ENCODE peak calls at places on chromosomes 13 and 19, in five cellular contexts. R, Z, C, G and S are unnamed samples.

GRCh38 chr13:95552539-95553270 is at the start of gene CLDN10:
- DNase-seq in R (no peak), Z (no peak), C (no peak), G (no peak), S (no peak)

GRCh38 chr19:35742121-35742724 is at the start of gene IGFLR1:
- DNase-seq in R (no peak), Z (no peak), C (no peak), G (no peak), S (peak)

GRCh38 chr19:13398780-13399726 is 107.2 kb downstream of the CACNA1A start:
- DNase-seq in R (peak), Z (peak), C (peak), G (no peak), S (no peak)

GRCh38 chr19:36456831-36457230 is 32.5 kb downstream of the ZNF566 start:
- DNase-seq in R (no peak), Z (no peak), C (no peak), G (no peak), S (no peak)

GRCh38 chr13:88246239-88246638 is 575.1 kb downstream of the SLITRK5 start:
- DNase-seq in R (no peak), Z (no peak), C (no peak), G (no peak), S (no peak)

GRCh38 chr13:62919491-62919890 is 1503.8 kb upstream of the PCDH20 start:
- DNase-seq in R (no peak), Z (no peak), C (no peak), G (no peak), S (peak)

GRCh38 chr13:69617587-69617986 is 490.0 kb upstream of the ATXN8OS start:
- DNase-seq in R (no peak), Z (no peak), C (no peak), G (no peak), S (no peak)

GRCh38 chr19:13037161-13037560 is 41.9 kb downstream of the NFIX start:
- DNase-seq in R (peak), Z (no peak), C (peak), G (no peak), S (no peak)

GRCh38 chr13:113832204-113832603 is 31.7 kb downstream of the GAS6 start:
- DNase-seq in R (no peak), Z (no peak), C (no peak), G (no peak), S (no peak)

GRCh38 chr13:111302045-111302722 is 18.3 kb upstream of the TEX29 start:
- DNase-seq in R (no peak), Z (no peak), C (no peak), G (no peak), S (no peak)

GRCh38 chr19:8681345-8682021 is 17.1 kb downstream of the ACTL9 start:
- DNase-seq in R (no peak), Z (no peak), C (no peak), G (no peak), S (no peak)

GRCh38 chr13:110301606-110302131 is 5.3 kb downstream of the COL4A1 start:
- DNase-seq in R (no peak), Z (peak), C (no peak), G (no peak), S (peak)

GRCh38 chr19:45784096-45784495 is 1.8 kb upstream of the DMPK start:
- DNase-seq in R (no peak), Z (no peak), C (no peak), G (no peak), S (no peak)

GRCh38 chr13:84927442-84928169 is 871.6 kb downstream of the SLITRK6 start:
- DNase-seq in R (no peak), Z (no peak), C (no peak), G (no peak), S (no peak)

GRCh38 chr13:23744315-23744714 is 144.9 kb downstream of the MIPEP start:
- DNase-seq in R (no peak), Z (no peak), C (no peak), G (no peak), S (no peak)

GRCh38 chr13:68319384-68319783 is 1089.2 kb upstream of the PCDH9 start:
- DNase-seq in R (no peak), Z (no peak), C (no peak), G (no peak), S (no peak)

GRCh38 chr19:48043675-48044258 is at the start of gene CABP5:
- DNase-seq in R (no peak), Z (no peak), C (no peak), G (no peak), S (no peak)

GRCh38 chr13:111291908-111292307 is 28.5 kb upstream of the TEX29 start:
- DNase-seq in R (no peak), Z (no peak), C (no peak), G (no peak), S (no peak)

GRCh38 chr19:21921691-21922180 is 85.8 kb upstream of the ZNF43 start:
- DNase-seq in R (no peak), Z (no peak), C (no peak), G (no peak), S (no peak)

GRCh38 chr19:11435833-11436313 is 438 bp downstream of the PRKCSH start:
- DNase-seq in R (no peak), Z (no peak), C (no peak), G (no peak), S (peak)

GRCh38 chr19:40690699-40691420 is 409 bp upstream of the NUMBL start:
- DNase-seq in R (peak), Z (peak), C (peak), G (peak), S (peak)

GRCh38 chr19:16814526-16815100 is 14.6 kb upstream of the SIN3B start:
- DNase-seq in R (no peak), Z (no peak), C (peak), G (no peak), S (no peak)

GRCh38 chr19:52086481-52086880 is 9.1 kb downstream of the ZNF841 start:
- DNase-seq in R (no peak), Z (no peak), C (peak), G (no peak), S (no peak)

GRCh38 chr13:34939771-34940170 is 2.3 kb upstream of the NBEA start:
- DNase-seq in R (no peak), Z (no peak), C (no peak), G (no peak), S (no peak)

GRCh38 chr19:3984908-3985642 is at the start of gene EEF2:
- DNase-seq in R (peak), Z (peak), C (peak), G (peak), S (peak)

GRCh38 chr19:6103217-6103644 is 7.1 kb downstream of the RFX2 start:
- DNase-seq in R (no peak), Z (peak), C (peak), G (no peak), S (no peak)

GRCh38 chr19:54955356-54955755 is 8.0 kb upstream of the NLRP7 start:
- DNase-seq in R (no peak), Z (no peak), C (no peak), G (no peak), S (no peak)

GRCh38 chr19:54178581-54179261 is 5.8 kb upstream of the TMC4 start:
- DNase-seq in R (peak), Z (no peak), C (no peak), G (no peak), S (no peak)

GRCh38 chr13:62747629-62748028 is 1332.0 kb upstream of the PCDH20 start:
- DNase-seq in R (peak), Z (no peak), C (no peak), G (no peak), S (no peak)

GRCh38 chr19:53424968-53425597 is 6.7 kb upstream of the ZNF761 start:
- DNase-seq in R (peak), Z (peak), C (peak), G (peak), S (peak)

GRCh38 chr13:77374786-77375185 is 47.9 kb upstream of the MYCBP2 start:
- DNase-seq in R (no peak), Z (no peak), C (no peak), G (no peak), S (no peak)

GRCh38 chr13:109737606-109738005 is 48.8 kb downstream of the IRS2 start:
- DNase-seq in R (no peak), Z (no peak), C (no peak), G (no peak), S (no peak)

GRCh38 chr19:27793128-27793643 is 1419.8 kb downstream of the UQCRFS1 start:
- DNase-seq in R (peak), Z (peak), C (peak), G (peak), S (peak)

GRCh38 chr19:29263305-29264080 is 50.5 kb upstream of the UQCRFS1 start:
- DNase-seq in R (peak), Z (no peak), C (peak), G (peak), S (peak)